ENCODE peak calls at places on chromosomes 16 and 17, in eight cellular contexts. E is H54; A is foreskin fibroblast; W is stimulated activated CD8-positive, alpha-beta memory T cell treated with anti-CD3 and anti-CD28 coated beads, Interleukin-2, amount 100 ng/mL, for 1 hour; O is glomerular endothelial cell; Y is progenitor cell of endocrine pancreas; F is amniotic stem cell; Q is AG08395. T is an unnamed sample.

GRCh38 chr17:49590874-49591273 is 15.2 kb downstream of the NXPH3 start:
- DNase-seq in E (no peak), A (no peak), W (no peak), O (no peak), Y (no peak), F (no peak), Q (no peak), T (no peak)

GRCh38 chr17:70862295-70862694 is 693.0 kb downstream of the KCNJ2 start:
- DNase-seq in E (no peak), A (no peak), W (no peak), O (no peak), Y (no peak), F (no peak), Q (no peak), T (no peak)

GRCh38 chr16:15434425-15435215 is at the start of gene BMERB1:
- DNase-seq in E (peak), A (peak), W (peak), O (no peak), Y (peak), F (peak), Q (peak), T (peak)

GRCh38 chr16:84196727-84197486 is 6.0 kb downstream of the ADAD2 start:
- DNase-seq in E (no peak), A (no peak), W (no peak), O (no peak), Y (no peak), F (no peak), Q (no peak), T (no peak)

GRCh38 chr17:1469231-1469852 is 13.3 kb upstream of the CRK start:
- DNase-seq in E (no peak), A (no peak), W (no peak), O (no peak), Y (no peak), F (no peak), Q (no peak), T (no peak)

GRCh38 chr17:44677136-44677535 is 12.4 kb downstream of the CCDC43 start:
- DNase-seq in E (no peak), A (no peak), W (no peak), O (no peak), Y (no peak), F (no peak), Q (peak), T (no peak)

GRCh38 chr16:56357291-56357764 is 68.0 kb downstream of the AMFR start:
- DNase-seq in E (peak), A (peak), W (no peak), O (no peak), Y (no peak), F (no peak), Q (peak), T (no peak)

GRCh38 chr16:52296070-52296469 is 250.9 kb downstream of the TOX3 start:
- DNase-seq in E (no peak), A (no peak), W (no peak), O (no peak), Y (no peak), F (no peak), Q (no peak), T (no peak)

T was measured in Caki2.